ENCODE peak calls at places on chromosomes 5 and 9, in eight cellular contexts. U is neural progenitor cell, H is tibial nerve, S is right atrium auricular region, M is IMR-90, F is PC-9, I is SK-N-SH, X is prostate gland. P is an unnamed sample.

GRCh38 chr9:91207889-91208651 is 153.6 kb downstream of the AUH start:
- DNase-seq in M (peak; percentile 71), F (no peak), X (no peak), I (no peak), H (no peak), U (no peak), S (no peak), P (no peak)

GRCh38 chr9:3874472-3875370 is 348.9 kb upstream of the RFX3 start:
- DNase-seq in F (no peak), H (no peak), U (peak; percentile 6), X (no peak), I (no peak), M (no peak), S (no peak), P (no peak)

GRCh38 chr9:121841771-121842611 is 190.6 kb downstream of the DAB2IP start:
- DNase-seq in S (no peak), F (no peak), U (no peak), H (no peak), M (peak; percentile 73), X (no peak), I (no peak), P (no peak)

GRCh38 chr9:112093147-112093874 is 81.8 kb downstream of the SUSD1 start:
- DNase-seq in H (no peak), M (no peak), F (no peak), S (no peak), X (no peak), U (no peak), I (no peak), P (no peak)

GRCh38 chr5:11797132-11797531 is 107.1 kb downstream of the CTNND2 start:
- DNase-seq in F (no peak), S (no peak), I (peak; percentile 1), U (peak; percentile 29), H (no peak), M (no peak), X (no peak), P (no peak)

GRCh38 chr5:179146277-179146676 is 86.1 kb downstream of the ZNF354C start:
- DNase-seq in S (no peak), H (no peak), F (no peak), M (no peak), I (no peak), U (no peak), X (no peak), P (no peak)

GRCh38 chr5:178145965-178146820 is 7.5 kb downstream of the NHP2 start:
- DNase-seq in I (peak; percentile 81), M (peak; percentile 41), S (no peak), U (peak; percentile 81), H (peak; percentile 59), F (peak; percentile 81), X (peak; percentile 75), P (peak; percentile 88)

GRCh38 chr9:36772449-36773370 is 200.0 kb downstream of the MELK start:
- DNase-seq in I (no peak), M (peak; percentile 36), H (no peak), F (no peak), S (no peak), X (no peak), U (peak; percentile 38), P (no peak)

GRCh38 chr5:153402550-153402949 is 87.9 kb upstream of the GRIA1 start:
- DNase-seq in M (no peak), I (no peak), H (no peak), U (no peak), S (no peak), X (no peak), F (no peak), P (no peak)

GRCh38 chr5:163506726-163507125 is 1.3 kb downstream of the MAT2B start:
- DNase-seq in H (no peak), X (no peak), U (no peak), F (no peak), M (peak; percentile 67), I (no peak), S (no peak), P (no peak)

GRCh38 chr5:178292826-178293205 is 60.2 kb upstream of the PHYKPL start:
- DNase-seq in H (no peak), F (no peak), U (no peak), I (no peak), S (no peak), M (no peak), X (no peak), P (no peak)

GRCh38 chr9:79574716-79575242 is 3.0 kb downstream of the TLE4 start:
- DNase-seq in I (no peak), M (peak; percentile 33), X (no peak), F (no peak), S (no peak), U (no peak), H (no peak), P (no peak)

GRCh38 chr9:137602661-137603060 is 2.8 kb upstream of the ARRDC1 start:
- DNase-seq in S (no peak), F (no peak), U (peak; percentile 48), H (no peak), X (no peak), M (no peak), I (no peak), P (no peak)

GRCh38 chr5:67790390-67790789 is 425.2 kb upstream of the PIK3R1 start:
- DNase-seq in I (no peak), S (no peak), F (no peak), X (no peak), U (no peak), H (no peak), M (no peak), P (no peak)

GRCh38 chr5:12294151-12294550 is 389.9 kb upstream of the CTNND2 start:
- DNase-seq in I (no peak), X (no peak), H (no peak), M (no peak), F (no peak), U (no peak), S (no peak), P (no peak)

GRCh38 chr9:18490591-18491370 is 16.8 kb downstream of the ADAMTSL1 start:
- DNase-seq in X (no peak), M (peak; percentile 99), H (peak; percentile 22), U (no peak), S (no peak), F (peak; percentile 8), I (no peak), P (peak; percentile 53)

DNA sequence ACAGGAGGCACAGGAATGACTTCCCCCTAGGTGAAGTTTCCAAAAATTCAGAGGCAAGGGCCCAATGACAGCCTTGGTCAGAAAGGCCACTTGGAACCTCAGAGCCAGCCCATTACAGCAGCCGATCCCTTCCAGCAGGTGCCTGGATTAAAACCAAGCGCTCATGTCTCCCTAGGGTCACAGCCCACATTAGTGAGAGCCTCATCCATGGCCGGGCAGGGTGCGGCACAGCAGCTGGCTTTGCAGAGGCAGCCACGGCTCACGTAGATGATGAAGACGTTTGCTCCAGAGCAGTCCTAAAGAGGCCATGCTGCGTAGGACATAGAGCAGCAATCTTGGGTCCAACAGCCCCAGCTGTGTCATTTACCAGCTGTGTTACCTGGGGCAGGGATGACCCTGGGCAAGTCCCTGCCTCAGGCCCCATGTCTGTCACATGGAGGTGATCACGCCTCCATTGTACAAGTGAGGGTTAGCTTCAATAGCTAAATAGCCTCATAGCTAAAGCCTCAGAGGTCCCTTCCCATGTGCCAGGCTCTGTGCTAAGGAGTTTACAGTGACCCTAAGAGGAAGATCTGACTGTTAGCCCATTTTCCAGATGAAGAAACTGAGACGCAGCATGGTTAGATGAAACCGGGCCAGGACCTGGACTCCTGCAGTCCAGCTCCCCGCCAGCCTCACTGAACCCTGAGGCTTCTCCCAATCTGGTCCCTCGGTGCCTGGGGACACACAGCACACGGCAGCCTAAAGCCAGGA is 39.2 kb downstream of the NEK6 start:
- DNase-seq in H (no peak), M (no peak), U (no peak), F (no peak), X (no peak), S (no peak), I (no peak), P (no peak)
- H3K27ac ChIP-seq in H (peak overlapping the region; percentile 83), M (peak overlapping the region; percentile 85), U (no peak overlapping the region), F (peak overlapping the region; percentile 6), X (no peak overlapping the region), S (peak overlapping the region; percentile 41), I (peak overlapping the region; percentile 79), P (no peak overlapping the region)

DNA sequence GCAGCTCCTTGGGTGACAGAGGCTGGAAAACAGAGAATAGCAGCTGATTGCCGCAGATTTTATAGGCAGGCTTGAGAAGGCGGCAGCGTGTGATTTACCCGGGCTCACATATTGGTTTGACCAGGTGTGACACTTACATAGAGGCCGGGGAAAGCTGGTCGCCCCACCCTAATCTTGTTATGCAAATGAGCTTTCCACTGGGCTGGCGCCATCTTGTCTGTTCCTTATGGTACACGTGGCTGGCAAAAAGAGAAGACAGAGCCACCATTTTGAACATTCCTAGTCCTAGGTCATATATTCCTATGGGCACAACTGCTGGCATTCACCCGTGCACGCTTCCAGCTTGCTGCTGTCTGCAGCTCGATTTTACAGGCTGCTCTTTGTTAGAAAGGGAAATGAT is 11.3 kb upstream of the SPZ1 start:
- DNase-seq in S (no peak), M (no peak), I (no peak), H (no peak), X (no peak), F (no peak), U (no peak), P (no peak)
- H3K27ac ChIP-seq in S (no peak overlapping the region), M (no peak overlapping the region), I (no peak overlapping the region), H (no peak overlapping the region), X (no peak overlapping the region), F (no peak overlapping the region), U (no peak overlapping the region), P (no peak overlapping the region)

GRCh38 chr5:1757511-1757910 is 42.1 kb downstream of the MRPL36 start:
- DNase-seq in U (no peak), M (no peak), I (no peak), S (no peak), H (no peak), F (no peak), X (no peak), P (no peak)
- H3K27ac ChIP-seq in U (no peak overlapping the region), M (no peak overlapping the region), I (no peak overlapping the region), S (no peak overlapping the region), H (no peak overlapping the region), F (no peak overlapping the region), X (no peak overlapping the region), P (no peak overlapping the region)

DNA sequence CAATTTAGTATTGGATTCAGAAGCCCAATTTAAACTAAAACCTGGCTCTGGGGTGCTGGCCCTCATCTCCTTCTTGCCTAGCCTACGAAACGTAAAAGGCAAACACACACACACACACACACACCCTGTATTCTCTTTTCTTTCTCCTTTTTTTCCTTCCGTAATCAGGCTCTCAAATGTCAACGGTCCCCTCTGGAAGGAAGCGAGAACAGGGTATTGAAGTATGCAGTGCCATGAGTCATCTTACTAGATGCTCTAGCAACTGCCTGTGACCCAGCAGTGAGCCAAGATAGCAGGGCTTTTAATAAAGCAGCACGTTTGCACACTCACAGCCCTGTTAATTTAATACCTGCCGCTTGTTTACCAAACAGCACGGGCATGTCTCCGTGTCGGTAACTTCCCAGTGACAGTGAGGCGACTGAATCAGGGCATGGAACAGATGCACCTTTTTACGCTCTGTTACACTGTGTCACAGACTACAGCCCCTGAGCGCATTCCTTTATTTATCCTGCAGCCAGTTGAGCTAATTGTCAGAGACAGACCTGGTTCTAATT is 243.8 kb downstream of the BNC2 start:
- DNase-seq in U (peak; percentile 63), M (peak; percentile 89), H (no peak), X (no peak), S (peak; percentile 66), I (no peak), F (peak; percentile 27), P (no peak)
- H3K27ac ChIP-seq in U (no peak overlapping the region), M (peak overlapping the region; percentile 42), H (no peak overlapping the region), X (no peak overlapping the region), S (no peak overlapping the region), I (peak overlapping the region; percentile 86), F (peak overlapping the region; percentile 32), P (no peak overlapping the region)

GRCh38 chr9:120395374-120395773 is 184.6 kb downstream of the CDK5RAP2 start:
- DNase-seq in U (no peak), S (no peak), I (no peak), H (no peak), X (no peak), F (no peak), M (no peak), P (no peak)
- H3K27ac ChIP-seq in U (no peak overlapping the region), S (no peak overlapping the region), I (no peak overlapping the region), H (no peak overlapping the region), X (no peak overlapping the region), F (peak overlapping the region; percentile 45), M (peak overlapping the region; percentile 43), P (no peak overlapping the region)

P was measured in epithelial cell of prostate.